ENCODE peak calls at places on chromosomes 16 and 17, in nine cellular contexts. C is ovary, I is progenitor cell of endocrine pancreas, W is spleen, N is PC-3, Z is osteocyte, H is IMR-90, B is colonic mucosa, O is endothelial cell. K is an unnamed sample.

GRCh38 chr17:71399649-71400048 is 721.2 kb upstream of the SOX9 start:
- DNase-seq in Z (no peak), B (no peak), W (no peak), C (no peak), N (no peak), I (no peak), O (no peak), H (no peak), K (no peak)

GRCh38 chr16:69839798-69840409 is 77.8 kb downstream of the WWP2 start:
- DNase-seq in C (no peak), N (no peak), Z (no peak), I (no peak), H (no peak), O (no peak), B (peak), W (no peak), K (no peak)

GRCh38 chr17:82424001-82424862 is 5.8 kb upstream of the OGFOD3 start:
- DNase-seq in B (peak), W (no peak), O (peak), Z (no peak), C (no peak), H (peak), N (peak), I (no peak), K (no peak)

GRCh38 chr16:55021595-55022475 is 91.2 kb downstream of the IRX5 start:
- DNase-seq in C (no peak), Z (no peak), W (no peak), B (peak), O (peak), I (no peak), N (peak), H (no peak), K (no peak)

GRCh38 chr16:56257666-56258359 is 66.5 kb downstream of the GNAO1 start:
- DNase-seq in N (no peak), O (no peak), H (no peak), Z (no peak), I (no peak), C (no peak), B (no peak), W (no peak), K (no peak)

GRCh38 chr17:1438593-1439083 is 17.4 kb downstream of the CRK start:
- DNase-seq in C (no peak), I (no peak), Z (no peak), B (no peak), W (no peak), H (peak), N (no peak), O (no peak), K (no peak)

GRCh38 chr16:55179858-55180585 is 144.0 kb upstream of the IRX6 start:
- DNase-seq in C (no peak), W (no peak), B (no peak), H (no peak), N (no peak), I (no peak), O (no peak), Z (no peak), K (no peak)

GRCh38 chr17:61149862-61150362 is 249.7 kb upstream of the TBX2 start:
- DNase-seq in W (no peak), B (no peak), Z (no peak), C (no peak), N (no peak), H (no peak), O (no peak), I (no peak), K (no peak)

GRCh38 chr16:20960899-20961298 is 60.3 kb downstream of the LYRM1 start:
- DNase-seq in H (no peak), I (no peak), O (no peak), Z (no peak), B (no peak), W (no peak), C (no peak), N (no peak), K (no peak)

GRCh38 chr16:20957153-20957552 is 56.6 kb downstream of the LYRM1 start:
- DNase-seq in H (no peak), O (no peak), N (no peak), Z (no peak), I (no peak), C (no peak), W (no peak), B (no peak), K (no peak)

GRCh38 chr16:20952144-20952797 is 51.7 kb downstream of the LYRM1 start:
- DNase-seq in O (no peak), I (no peak), Z (no peak), B (no peak), N (peak), W (no peak), H (no peak), C (no peak), K (no peak)

GRCh38 chr16:20954574-20954973 is 54.0 kb downstream of the LYRM1 start:
- DNase-seq in I (no peak), Z (no peak), H (no peak), N (no peak), W (no peak), B (no peak), C (no peak), O (no peak), K (no peak)

GRCh38 chr16:20956319-20956718 is 55.7 kb downstream of the LYRM1 start:
- DNase-seq in B (no peak), O (no peak), C (no peak), N (peak), H (peak), I (no peak), Z (no peak), W (no peak), K (no peak)
- TF ChIP-seq CTCF in B (no peak), O (no peak), C (no peak), N (peak), H (no peak), I (no peak), Z (no peak), W (no peak), K (peak)

GRCh38 chr16:815861-816260 is 15.3 kb upstream of the GNG13 start:
- DNase-seq in C (no peak), W (no peak), Z (no peak), N (no peak), I (no peak), H (no peak), O (no peak), B (no peak), K (no peak)

GRCh38 chr16:817001-817906 is 16.7 kb upstream of the GNG13 start:
- DNase-seq in O (no peak), W (no peak), B (no peak), N (no peak), Z (no peak), H (no peak), I (no peak), C (no peak), K (no peak)

GRCh38 chr16:814974-815373 is 14.4 kb upstream of the GNG13 start:
- DNase-seq in Z (no peak), W (no peak), C (no peak), O (no peak), H (peak), I (no peak), N (no peak), B (no peak), K (no peak)

GRCh38 chr16:813204-813915 is 12.8 kb upstream of the GNG13 start:
- DNase-seq in O (peak), W (no peak), N (peak), H (peak), C (no peak), I (peak), Z (no peak), B (no peak), K (no peak)

DNA sequence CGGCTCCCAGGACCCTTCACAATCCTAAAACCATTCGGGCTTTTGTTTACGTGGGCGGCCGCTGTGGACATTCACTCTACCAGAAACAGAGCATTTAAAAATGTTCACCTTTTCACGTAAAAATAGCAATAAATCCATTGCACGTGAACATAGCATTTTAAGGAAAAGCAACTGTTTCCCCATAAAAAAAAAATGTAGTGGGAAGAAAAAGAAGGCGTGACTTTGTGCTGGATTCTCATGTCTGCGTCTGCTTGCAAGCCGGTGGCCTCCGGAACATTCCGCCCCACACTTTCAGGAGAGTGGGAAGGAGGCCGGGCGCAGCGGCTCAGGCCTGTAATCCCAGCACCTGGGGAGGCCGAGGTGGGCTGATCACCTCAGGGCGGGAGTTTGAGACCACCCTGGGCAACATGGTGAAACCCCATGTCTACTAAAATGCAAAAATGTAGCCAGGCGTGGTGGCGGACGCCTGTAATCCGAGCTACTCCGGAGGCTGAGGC is 13.4 kb upstream of the GNG13 start:
- DNase-seq in Z (no peak), C (no peak), B (no peak), O (no peak), I (no peak), W (no peak), H (no peak), N (no peak), K (no peak)
- TF ChIP-seq CTCF in Z (peak), C (no peak), B (no peak), O (peak), I (no peak), W (no peak), H (no peak), N (no peak), K (peak)

DNA sequence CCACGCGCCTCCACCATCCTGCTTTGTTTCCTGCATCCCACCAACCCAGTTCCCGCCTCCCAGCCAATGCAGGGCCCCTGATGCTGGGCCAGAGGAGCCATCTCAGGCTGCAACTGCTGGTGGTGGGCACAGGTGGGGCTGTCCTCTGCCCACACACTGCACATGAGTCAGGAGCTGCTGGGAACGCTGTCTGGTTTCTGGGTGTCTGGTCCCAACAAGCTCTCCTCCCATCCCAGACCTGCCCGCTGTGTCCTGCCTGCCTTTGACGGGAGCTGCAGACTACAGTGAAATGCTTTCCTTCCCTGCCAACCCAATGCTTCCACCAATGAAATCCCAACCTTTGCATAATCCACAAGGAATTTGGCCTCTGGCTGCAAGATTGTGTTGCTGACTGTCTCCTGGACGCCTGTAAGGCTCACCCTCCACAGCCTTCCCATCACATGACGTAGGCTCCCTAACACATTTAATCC is 98.9 kb downstream of the N4BP1 start:
- DNase-seq in N (no peak), B (no peak), C (no peak), H (peak), W (peak), Z (no peak), I (no peak), O (no peak), K (peak)
- TF ChIP-seq CTCF in N (no peak), B (no peak), C (no peak), H (no peak), W (no peak), Z (no peak), I (no peak), O (no peak), K (no peak)

GRCh38 chr17:50707296-50708049 is at the start of gene ANKRD40:
- DNase-seq in O (peak), C (peak), N (peak), B (peak), Z (peak), H (peak), I (peak), W (peak), K (peak)
- TF ChIP-seq CTCF in O (no peak), C (no peak), N (no peak), B (no peak), Z (no peak), H (no peak), I (no peak), W (peak), K (no peak)

DNA sequence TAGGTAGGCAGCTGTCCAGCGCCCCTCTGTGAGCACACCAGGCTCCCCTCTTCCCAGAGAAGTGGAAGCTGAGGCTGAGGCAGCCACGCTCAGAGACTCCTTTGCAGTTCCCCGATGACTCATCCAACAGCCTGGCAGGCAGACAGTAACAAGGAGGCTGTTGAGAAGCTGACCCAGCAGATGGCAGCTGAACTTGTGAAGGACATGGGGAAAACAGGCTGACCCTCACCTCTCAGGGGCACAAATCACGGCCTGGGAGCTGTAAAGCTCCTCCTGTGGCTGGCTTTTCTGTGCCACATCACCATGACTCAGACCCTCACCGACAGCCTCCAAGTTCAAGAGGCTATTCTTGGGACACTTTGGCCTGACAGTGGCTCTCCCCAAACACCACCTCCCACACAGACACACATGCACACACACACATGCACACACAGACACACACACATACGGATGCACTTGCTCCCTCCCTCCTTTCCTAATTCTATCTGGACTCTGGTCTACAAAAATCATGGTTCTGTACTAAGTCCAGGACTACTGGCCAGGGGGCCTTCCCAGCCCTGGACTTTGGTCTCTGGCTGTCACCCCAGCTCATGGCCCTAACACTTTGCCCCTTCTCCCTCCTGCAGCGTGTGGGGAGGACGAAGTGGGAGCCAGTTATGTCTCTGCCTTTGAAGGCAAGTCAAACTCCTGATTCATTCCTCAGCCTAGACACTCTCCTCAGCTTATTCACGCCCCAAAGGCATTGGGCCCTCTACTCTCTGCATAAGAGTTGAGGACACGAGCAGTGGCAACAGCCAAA is 23.2 kb downstream of the MAP3K14 start:
- DNase-seq in W (peak), I (no peak), N (peak), O (no peak), C (peak), H (peak), Z (no peak), B (peak), K (no peak)
- TF ChIP-seq CTCF in W (no peak), I (no peak), N (peak), O (no peak), C (no peak), H (peak), Z (peak), B (no peak), K (peak)

K was measured in chondrocyte.